ENCODE peak calls at places on chromosomes 5 and 9, in six cellular contexts. M is T-helper 1 cell, I is HTR-8/SVneo, X is GM04504, Z is germinal center, P is HEK293T. C is an unnamed sample.

GRCh38 chr5:59814563-59814872 is 79.0 kb downstream of the PDE4D start:
- DNase-seq in M (no peak), I (no peak), X (no peak), Z (no peak), P (no peak), C (no peak)

GRCh38 chr9:76713371-76713770 is 50.9 kb upstream of the PCA3 start:
- DNase-seq in M (no peak), I (no peak), X (no peak), Z (no peak), P (no peak), C (no peak)

GRCh38 chr5:132272341-132273210 is 15.1 kb downstream of the PDLIM4 start:
- DNase-seq in M (peak; percentile 39), I (no peak), X (no peak), Z (peak; percentile 65), P (peak; percentile 71), C (peak; percentile 80)

GRCh38 chr5:72788851-72789505 is 27.5 kb upstream of the TNPO1 start:
- DNase-seq in M (no peak), I (peak; percentile 26), X (peak; percentile 10), Z (no peak), P (no peak), C (no peak)

GRCh38 chr5:138240690-138241385 is 27.7 kb upstream of the CDC23 start:
- DNase-seq in M (no peak), I (no peak), X (no peak), Z (no peak), P (no peak), C (no peak)

GRCh38 chr5:132262882-132263547 is 5.5 kb downstream of the PDLIM4 start:
- DNase-seq in M (no peak), I (no peak), X (no peak), Z (no peak), P (no peak), C (peak; percentile 13)

GRCh38 chr9:112299514-112299913 is 33.9 kb downstream of the PTBP3 start:
- DNase-seq in M (no peak), I (peak; percentile 22), X (peak; percentile 5), Z (no peak), P (no peak), C (no peak)

GRCh38 chr5:142847898-142848790 is 78.0 kb downstream of the ARHGAP26 start:
- DNase-seq in M (no peak), I (no peak), X (no peak), Z (no peak), P (no peak), C (no peak)

GRCh38 chr9:33498387-33498786 is 24.7 kb upstream of the NOL6 start:
- DNase-seq in M (no peak), I (no peak), X (no peak), Z (no peak), P (no peak), C (no peak)

GRCh38 chr5:883475-884181 is 9.0 kb downstream of the BRD9 start:
- DNase-seq in M (no peak), I (no peak), X (no peak), Z (no peak), P (no peak), C (no peak)

GRCh38 chr5:143277536-143277935 is 126.0 kb downstream of the NR3C1 start:
- DNase-seq in M (no peak), I (no peak), X (no peak), Z (no peak), P (no peak), C (no peak)

GRCh38 chr5:194603-195209 is 3.4 kb downstream of the LRRC14B start:
- DNase-seq in M (no peak), I (no peak), X (no peak), Z (no peak), P (no peak), C (no peak)

GRCh38 chr5:100904259-100904822 is 1.3 kb upstream of the ST8SIA4 start:
- DNase-seq in M (peak; percentile 83), I (no peak), X (no peak), Z (peak; percentile 20), P (peak; percentile 11), C (peak; percentile 28)

GRCh38 chr9:12760758-12761157 is 14.1 kb upstream of the LURAP1L start:
- DNase-seq in M (no peak), I (no peak), X (no peak), Z (no peak), P (no peak), C (no peak)